ENCODE peak calls at places on chromosomes 7 and 10, in four cellular contexts. M, Q, D and Y are unnamed samples.

GRCh38 chr7:109402107-109402506 is 832.4 kb downstream of the DNAJB9 start:
- DNase-seq in M (no peak), Q (no peak), D (no peak), Y (no peak)

GRCh38 chr7:50473531-50473930 is 23.4 kb upstream of the FIGNL1 start:
- DNase-seq in M (no peak), Q (no peak), D (no peak), Y (no peak)

GRCh38 chr10:61998937-61999336 is 97.4 kb downstream of the ARID5B start:
- DNase-seq in M (no peak), Q (no peak), D (no peak), Y (no peak)

GRCh38 chr10:8485032-8485431 is 430.5 kb downstream of the GATA3 start:
- DNase-seq in M (no peak), Q (no peak), D (no peak), Y (no peak)

GRCh38 chr7:119270045-119270464 is 1002.9 kb upstream of the KCND2 start:
- DNase-seq in M (peak; percentile 53), Q (peak; percentile 66), D (peak; percentile 44), Y (peak; percentile 45)

GRCh38 chr10:59016043-59016442 is 160.4 kb upstream of the PHYHIPL start:
- DNase-seq in M (no peak), Q (no peak), D (no peak), Y (no peak)

GRCh38 chr7:4747746-4748145 is 27.7 kb upstream of the AP5Z1 start:
- DNase-seq in M (no peak), Q (no peak), D (no peak), Y (no peak)

GRCh38 chr10:89789188-89789587 is 87.8 kb downstream of the KIF20B start:
- DNase-seq in M (no peak), Q (no peak), D (no peak), Y (no peak)

GRCh38 chr10:92239600-92240288 is 51.1 kb downstream of the CPEB3 start:
- DNase-seq in M (peak; percentile 60), Q (no peak), D (no peak), Y (peak; percentile 74)

GRCh38 chr10:132538790-132539421 is 1.3 kb downstream of the INPP5A start:
- DNase-seq in M (peak; percentile 7), Q (no peak), D (no peak), Y (no peak)

GRCh38 chr10:126066491-126066890 is 170.1 kb downstream of the FANK1 start:
- DNase-seq in M (no peak), Q (no peak), D (no peak), Y (no peak)

GRCh38 chr10:74058658-74059057 is 60.7 kb downstream of the VCL start:
- DNase-seq in M (no peak), Q (peak; percentile 37), D (peak; percentile 34), Y (no peak)

GRCh38 chr10:50464004-50464409 is 159.7 kb downstream of the SGMS1 start:
- DNase-seq in M (no peak), Q (no peak), D (no peak), Y (no peak)

GRCh38 chr7:47471358-47471703 is 110.6 kb downstream of the TNS3 start:
- DNase-seq in M (no peak), Q (no peak), D (no peak), Y (no peak)

GRCh38 chr7:113404245-113404644 is 285.9 kb upstream of the SMIM30 start:
- DNase-seq in M (peak; percentile 24), Q (peak; percentile 6), D (peak; percentile 38), Y (peak; percentile 46)

GRCh38 chr7:142359694-142360279 is 101.9 kb upstream of the PRSS58 start:
- DNase-seq in M (no peak), Q (no peak), D (no peak), Y (no peak)

DNA sequence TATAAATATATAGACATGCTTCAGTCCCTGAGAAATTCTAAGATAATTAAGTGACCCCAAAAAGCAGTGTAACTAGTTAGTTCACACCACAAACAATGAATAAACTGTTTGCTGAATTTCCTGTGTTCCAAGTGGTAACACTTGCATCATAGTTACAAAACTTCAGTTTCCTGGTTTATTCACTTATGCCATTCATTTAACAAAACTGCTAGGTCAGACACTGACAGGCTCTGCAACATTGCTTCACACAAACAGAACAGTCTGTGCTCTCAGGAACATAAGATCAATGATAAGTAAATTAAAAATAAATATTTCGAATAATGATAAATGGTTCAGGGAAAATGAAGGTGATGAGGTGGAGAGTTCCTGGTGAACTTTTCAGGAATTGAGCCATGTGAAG is 133.3 kb upstream of the NAMPT start:
- DNase-seq in M (no peak), Q (no peak), D (no peak), Y (no peak)
- TF ChIP-seq ELF4 in M (no peak), Q (no peak), D (no peak), Y (no peak)

GRCh38 chr10:28971255-28971654 is 293.9 kb downstream of the BAMBI start:
- DNase-seq in M (no peak), Q (no peak), D (no peak), Y (no peak)

GRCh38 chr10:28965937-28966336 is 288.6 kb downstream of the BAMBI start:
- DNase-seq in M (no peak), Q (no peak), D (no peak), Y (no peak)

GRCh38 chr10:28969413-28969812 is 292.1 kb downstream of the BAMBI start:
- DNase-seq in M (no peak), Q (no peak), D (no peak), Y (no peak)

GRCh38 chr10:28973309-28973972 is 296.1 kb downstream of the BAMBI start:
- DNase-seq in M (no peak), Q (no peak), D (no peak), Y (no peak)

DNA sequence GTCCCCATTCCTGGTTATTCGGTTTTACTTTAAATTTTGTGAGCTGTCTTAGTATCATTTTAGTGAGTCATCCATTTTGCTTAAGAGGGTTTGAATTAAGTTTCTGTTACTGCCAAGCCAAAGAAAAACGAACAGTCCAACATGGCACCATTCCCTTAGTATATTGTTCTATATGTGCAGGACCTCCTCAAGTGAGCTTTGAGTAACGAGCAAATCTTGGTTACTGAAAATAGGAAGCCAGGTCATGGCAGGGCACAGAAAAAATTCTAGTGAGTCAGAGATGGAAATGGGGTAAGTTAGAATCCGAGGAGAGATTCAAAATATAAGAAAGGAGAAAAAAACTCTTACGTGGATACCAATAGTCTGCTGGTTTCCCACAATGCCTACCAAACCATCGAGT is 292.9 kb downstream of the BAMBI start:
- DNase-seq in M (no peak), Q (no peak), D (no peak), Y (no peak)
- TF ChIP-seq ELF4 in M (no peak), Q (no peak), D (no peak), Y (no peak)

GRCh38 chr10:86083664-86084175 is 282.9 kb downstream of the GRID1 start:
- DNase-seq in M (no peak), Q (no peak), D (no peak), Y (no peak)
- TF ChIP-seq ELF4 in M (no peak), Q (no peak), D (no peak), Y (no peak)

DNA sequence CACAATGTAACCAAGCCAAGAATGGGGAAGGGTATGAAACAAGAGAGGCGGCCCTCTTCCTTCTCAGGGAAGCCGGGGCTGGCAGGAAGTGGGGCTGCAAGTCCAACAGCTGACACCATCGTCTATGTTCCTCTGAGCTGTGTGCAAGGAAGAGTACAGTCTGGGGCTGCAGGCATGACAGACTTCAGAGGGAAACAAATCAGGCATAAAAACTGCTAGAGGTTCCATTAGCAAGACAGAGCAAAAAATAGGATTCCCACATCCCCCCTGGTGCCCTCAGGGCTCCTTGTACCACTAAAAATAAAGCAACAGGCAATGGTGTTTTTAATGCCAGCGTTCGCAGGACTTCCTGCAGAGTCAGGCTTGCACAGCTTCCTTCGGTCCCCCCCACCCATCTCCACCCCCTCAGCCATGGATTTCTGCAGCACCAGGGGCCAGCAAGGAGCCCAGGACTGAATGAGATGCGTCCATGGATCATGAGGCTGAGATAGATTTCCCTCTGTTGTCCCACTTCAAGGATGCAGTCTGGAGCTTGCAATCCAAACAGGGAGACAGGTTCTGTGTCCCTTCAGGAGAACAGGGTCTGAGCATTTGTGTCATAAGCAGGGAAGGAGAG is 34.6 kb downstream of the KCNMA1 start:
- DNase-seq in M (no peak), Q (no peak), D (no peak), Y (no peak)
- TF ChIP-seq ELF4 in M (no peak), Q (no peak), D (no peak), Y (no peak)

DNA sequence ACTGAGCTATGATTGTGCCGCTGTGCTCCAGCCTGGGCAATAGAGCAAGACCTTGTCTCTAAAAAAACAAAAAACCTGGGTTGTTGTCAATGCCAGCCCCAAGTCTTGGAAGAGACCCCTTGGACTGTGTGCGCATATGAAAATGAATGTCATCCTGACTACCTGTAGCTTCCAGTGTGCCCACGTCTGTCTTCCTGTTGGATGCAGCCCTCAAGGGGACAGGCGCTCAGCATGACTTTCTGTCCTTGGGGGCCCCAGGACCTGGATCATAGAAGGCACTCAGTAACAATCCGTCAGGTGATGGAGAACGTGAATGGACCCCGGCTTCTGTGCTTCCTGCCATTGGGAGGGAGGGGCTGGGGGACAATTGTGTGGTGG is 9.0 kb downstream of the PRF1 start:
- DNase-seq in M (no peak), Q (no peak), D (no peak), Y (no peak)
- TF ChIP-seq ELF4 in M (no peak), Q (no peak), D (no peak), Y (no peak)

DNA sequence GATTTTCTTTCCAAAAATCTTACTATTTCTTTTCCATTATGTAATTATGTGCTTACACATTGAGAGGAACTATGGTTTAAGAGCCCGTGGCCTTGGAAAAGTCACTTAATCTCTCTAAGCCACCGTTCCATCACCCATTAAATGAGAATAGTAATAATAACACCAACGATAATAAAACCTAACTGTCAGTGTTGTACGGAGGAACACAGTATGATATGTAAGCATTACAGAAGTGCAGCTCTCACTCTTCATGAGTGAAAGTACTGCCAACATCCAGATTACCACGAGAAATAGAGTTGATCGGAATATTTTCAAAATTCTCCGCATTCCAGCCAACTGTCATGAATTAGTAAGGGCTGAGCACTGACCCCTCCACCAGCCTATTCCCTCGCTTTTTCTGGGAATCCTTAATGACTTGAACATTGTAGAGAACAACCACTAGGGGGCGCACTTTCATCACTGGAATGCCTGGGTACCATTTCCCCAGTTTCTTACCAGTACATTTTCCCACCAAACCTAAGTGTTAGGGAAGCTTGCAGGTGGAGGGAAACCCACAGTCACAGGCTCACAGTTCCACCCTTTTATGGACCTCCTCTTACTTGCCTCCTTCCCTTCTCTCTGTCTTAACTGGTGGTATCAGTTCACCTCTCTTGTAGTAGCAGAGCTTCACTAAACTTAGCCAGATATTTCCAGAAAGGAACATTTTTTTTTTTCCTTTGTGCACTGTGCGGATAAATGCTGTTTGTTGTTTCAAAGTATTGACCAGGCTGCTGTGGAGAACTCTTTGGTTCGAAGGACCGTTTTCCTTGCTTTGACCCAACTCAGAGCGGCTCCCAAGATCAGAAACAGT is 27.8 kb downstream of the NKX2-3 start:
- DNase-seq in M (peak; percentile 76), Q (peak; percentile 55), D (peak; percentile 51), Y (peak; percentile 84)
- TF ChIP-seq ELF4 in M (no peak), Q (no peak), D (no peak), Y (no peak)

DNA sequence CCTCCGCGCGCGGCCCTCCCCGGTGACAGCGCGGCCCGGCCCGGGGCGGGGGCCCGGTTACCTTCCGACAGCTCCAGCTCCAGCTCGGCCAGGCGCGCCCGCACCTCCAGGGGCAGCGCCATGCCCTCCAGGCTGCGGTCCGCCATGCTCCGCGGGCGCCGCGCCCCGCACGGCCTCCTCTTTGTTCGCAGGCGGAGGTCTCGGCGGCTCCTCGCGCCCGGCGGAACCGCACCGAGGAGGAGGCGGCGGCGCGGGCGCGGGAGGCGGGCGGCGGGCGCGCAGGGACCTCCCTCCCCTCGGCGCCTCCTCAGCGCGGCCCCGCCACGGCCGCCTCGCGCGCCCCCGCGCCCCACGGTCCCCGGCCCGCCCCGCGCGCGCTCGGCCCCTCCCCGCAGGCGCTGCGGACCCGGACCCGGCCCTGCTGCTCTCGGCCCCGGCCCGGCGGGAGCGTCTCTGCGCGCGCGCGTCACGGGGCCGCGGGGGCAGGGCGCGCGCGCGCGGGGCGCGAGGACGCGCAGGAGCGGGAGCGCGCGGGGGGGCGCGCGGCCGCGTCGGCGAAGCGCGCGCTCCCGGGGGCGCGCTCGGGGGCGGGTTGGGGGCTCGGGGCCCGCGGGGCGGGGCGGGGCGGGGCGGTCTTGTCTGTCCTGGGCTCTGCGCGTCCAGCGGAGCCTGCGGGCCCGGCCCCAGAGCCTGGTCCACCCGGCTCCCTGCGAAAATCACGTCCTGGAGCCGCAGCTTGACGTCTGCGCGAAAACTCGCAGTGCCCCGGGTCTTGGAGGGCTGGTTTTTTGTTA is at the start of gene DIP2C:
- DNase-seq in M (peak; percentile 70), Q (peak; percentile 16), D (no peak), Y (peak; percentile 88)
- TF ChIP-seq ELF4 in M (no peak), Q (no peak), D (no peak), Y (no peak)